ENCODE peak calls at places on chromosomes 6 and 20, in ten cellular contexts. P, M, R, J, L, G, C, T, O and N are unnamed samples.

GRCh38 chr20:22630698-22631097 is 46.3 kb upstream of the FOXA2 start:
- DNase-seq in P (no peak), M (no peak), R (no peak), J (no peak), L (no peak), G (no peak), C (peak; percentile 30), T (no peak), O (no peak), N (no peak)

GRCh38 chr6:5471044-5471443 is 209.7 kb downstream of the FARS2 start:
- DNase-seq in P (peak; percentile 33), M (peak; percentile 64), R (peak; percentile 14), J (no peak), L (peak; percentile 53), G (peak; percentile 68), C (peak; percentile 34), T (no peak), O (peak; percentile 42), N (peak; percentile 45)

GRCh38 chr20:62476074-62476838 is 461 bp upstream of the GATA5 start:
- DNase-seq in P (no peak), M (no peak), R (no peak), J (no peak), L (no peak), G (peak; percentile 25), C (no peak), T (no peak), O (no peak), N (no peak)

GRCh38 chr6:147559016-147559415 is 50.5 kb downstream of the SAMD5 start:
- DNase-seq in P (no peak), M (no peak), R (no peak), J (no peak), L (no peak), G (no peak), C (no peak), T (no peak), O (no peak), N (no peak)

GRCh38 chr6:18154507-18155272 is at the start of gene TPMT:
- DNase-seq in P (no peak), M (peak; percentile 10), R (no peak), J (peak; percentile 98), L (no peak), G (peak; percentile 31), C (peak; percentile 95), T (no peak), O (no peak), N (no peak)

GRCh38 chr6:12751694-12752304 is 35.2 kb downstream of the PHACTR1 start:
- DNase-seq in P (peak; percentile 18), M (peak; percentile 17), R (no peak), J (peak; percentile 62), L (peak; percentile 40), G (peak; percentile 77), C (no peak), T (no peak), O (peak; percentile 3), N (no peak)

GRCh38 chr20:8602389-8603116 is 466.3 kb upstream of the PLCB4 start:
- DNase-seq in P (no peak), M (no peak), R (no peak), J (no peak), L (no peak), G (peak; percentile 4), C (no peak), T (no peak), O (peak; percentile 12), N (no peak)

GRCh38 chr6:123715243-123715863 is 78.6 kb upstream of the TRDN start:
- DNase-seq in P (peak; percentile 10), M (no peak), R (no peak), J (no peak), L (peak; percentile 30), G (peak; percentile 35), C (no peak), T (no peak), O (no peak), N (no peak)

GRCh38 chr20:46963758-46964181 is 69.1 kb downstream of the EYA2 start:
- DNase-seq in P (no peak), M (no peak), R (no peak), J (no peak), L (no peak), G (no peak), C (no peak), T (no peak), O (no peak), N (no peak)

GRCh38 chr6:7106752-7107577 is 796 bp upstream of the RREB1 start:
- DNase-seq in P (no peak), M (peak; percentile 67), R (peak; percentile 57), J (no peak), L (no peak), G (peak; percentile 38), C (no peak), T (no peak), O (peak; percentile 60), N (peak; percentile 53)

GRCh38 chr6:165849539-165850430 is 186.7 kb upstream of the PDE10A start:
- DNase-seq in P (no peak), M (no peak), R (no peak), J (no peak), L (no peak), G (no peak), C (no peak), T (peak; percentile 57), O (no peak), N (no peak)

GRCh38 chr6:78629154-78629721 is 238.1 kb upstream of the IRAK1BP1 start:
- DNase-seq in P (no peak), M (no peak), R (no peak), J (no peak), L (no peak), G (no peak), C (no peak), T (no peak), O (no peak), N (no peak)

GRCh38 chr6:53530346-53530745 is 14.6 kb downstream of the GCLC start:
- DNase-seq in P (no peak), M (no peak), R (no peak), J (no peak), L (no peak), G (no peak), C (no peak), T (no peak), O (no peak), N (no peak)

GRCh38 chr6:21219241-21219640 is 374.3 kb upstream of the SOX4 start:
- DNase-seq in P (no peak), M (no peak), R (no peak), J (no peak), L (no peak), G (no peak), C (no peak), T (no peak), O (no peak), N (no peak)

GRCh38 chr6:11143394-11144371 is 32.2 kb upstream of the ERVFRD-1 start:
- DNase-seq in P (peak; percentile 71), M (no peak), R (no peak), J (no peak), L (peak; percentile 91), G (no peak), C (no peak), T (no peak), O (no peak), N (no peak)

GRCh38 chr20:50629675-50630055 is 61.7 kb downstream of the RIPOR3 start:
- DNase-seq in P (no peak), M (no peak), R (no peak), J (no peak), L (no peak), G (no peak), C (no peak), T (no peak), O (no peak), N (no peak)

GRCh38 chr6:84282566-84282965 is 55.1 kb upstream of the CEP162 start:
- DNase-seq in P (peak; percentile 40), M (no peak), R (no peak), J (no peak), L (peak; percentile 40), G (no peak), C (no peak), T (no peak), O (no peak), N (no peak)

GRCh38 chr6:101832371-101832770 is 438.9 kb downstream of the GRIK2 start:
- DNase-seq in P (no peak), M (no peak), R (no peak), J (no peak), L (no peak), G (peak; percentile 3), C (no peak), T (no peak), O (no peak), N (no peak)

GRCh38 chr6:133551847-133552331 is 310.7 kb downstream of the EYA4 start:
- DNase-seq in P (peak; percentile 94), M (no peak), R (no peak), J (no peak), L (peak; percentile 92), G (no peak), C (no peak), T (peak; percentile 85), O (no peak), N (no peak)

GRCh38 chr6:112027942-112028674 is 25.8 kb upstream of the CCN6 start:
- DNase-seq in P (no peak), M (peak; percentile 55), R (peak; percentile 18), J (no peak), L (no peak), G (no peak), C (no peak), T (no peak), O (peak; percentile 13), N (peak; percentile 61)

GRCh38 chr20:45495438-45495985 is 19.9 kb downstream of the SPINT3 start:
- DNase-seq in P (no peak), M (no peak), R (no peak), J (no peak), L (no peak), G (no peak), C (no peak), T (no peak), O (no peak), N (no peak)

GRCh38 chr6:114638346-114638745 is 295.5 kb upstream of the HS3ST5 start:
- DNase-seq in P (no peak), M (no peak), R (no peak), J (no peak), L (peak; percentile 3), G (no peak), C (no peak), T (no peak), O (no peak), N (no peak)

GRCh38 chr6:128725271-128726233 is 157.4 kb upstream of the LAMA2 start:
- DNase-seq in P (peak; percentile 36), M (no peak), R (no peak), J (no peak), L (no peak), G (peak; percentile 9), C (peak; percentile 3), T (no peak), O (no peak), N (no peak)

GRCh38 chr6:7979831-7980230 is 69.2 kb upstream of the TXNDC5 start:
- DNase-seq in P (no peak), M (no peak), R (no peak), J (no peak), L (no peak), G (no peak), C (no peak), T (no peak), O (no peak), N (no peak)

GRCh38 chr6:134123666-134124208 is 71.3 kb upstream of the SLC2A12 start:
- DNase-seq in P (peak; percentile 33), M (peak; percentile 25), R (no peak), J (no peak), L (peak; percentile 74), G (peak; percentile 53), C (peak; percentile 41), T (no peak), O (no peak), N (no peak)

GRCh38 chr6:161444464-161444863 is 170.6 kb upstream of the AGPAT4 start:
- DNase-seq in P (no peak), M (peak; percentile 26), R (no peak), J (no peak), L (no peak), G (peak; percentile 53), C (no peak), T (no peak), O (no peak), N (no peak)

GRCh38 chr6:13395272-13396237 is 67.2 kb upstream of the TBC1D7 start:
- DNase-seq in P (peak; percentile 63), M (no peak), R (no peak), J (no peak), L (peak; percentile 61), G (peak; percentile 84), C (no peak), T (no peak), O (peak; percentile 48), N (no peak)